ENCODE peak calls at places on chromosomes 13 and 19, in seven cellular contexts. V, Q, G, O, J, I and U are unnamed samples.

GRCh38 chr13:108525867-108526266 is 103.5 kb upstream of the MYO16 start:
- DNase-seq in V (no peak), Q (no peak), G (no peak), O (no peak), J (no peak), I (no peak), U (no peak)

GRCh38 chr19:44808463-44809371 is at the start of gene BCAM:
- DNase-seq in V (no peak), Q (peak), G (no peak), O (no peak), J (peak), I (peak), U (peak)

GRCh38 chr19:41276231-41276630 is 12.1 kb downstream of the HNRNPUL1 start:
- DNase-seq in V (no peak), Q (no peak), G (no peak), O (no peak), J (peak), I (no peak), U (no peak)

GRCh38 chr13:92972751-92973150 is 253.9 kb upstream of the GPC6 start:
- DNase-seq in V (no peak), Q (no peak), G (no peak), O (no peak), J (no peak), I (no peak), U (no peak)

GRCh38 chr19:29275266-29275665 is 62.3 kb upstream of the UQCRFS1 start:
- DNase-seq in V (no peak), Q (no peak), G (no peak), O (no peak), J (no peak), I (no peak), U (no peak)

GRCh38 chr19:21604941-21605548 is 99.6 kb downstream of the ZNF429 start:
- DNase-seq in V (no peak), Q (no peak), G (no peak), O (no peak), J (peak), I (no peak), U (no peak)

GRCh38 chr13:25966086-25966485 is 85.7 kb downstream of the SHISA2 start:
- DNase-seq in V (no peak), Q (no peak), G (no peak), O (no peak), J (no peak), I (no peak), U (no peak)

GRCh38 chr19:4508698-4509097 is 9.6 kb downstream of the PLIN4 start:
- DNase-seq in V (no peak), Q (no peak), G (no peak), O (no peak), J (no peak), I (no peak), U (no peak)

GRCh38 chr13:95698047-95698749 is 21.3 kb downstream of the DNAJC3 start:
- DNase-seq in V (no peak), Q (no peak), G (no peak), O (no peak), J (peak), I (no peak), U (no peak)

GRCh38 chr13:19153782-19154450 is 27.7 kb downstream of the TUBA3C start:
- DNase-seq in V (no peak), Q (no peak), G (no peak), O (no peak), J (no peak), I (no peak), U (no peak)

GRCh38 chr13:76307157-76307556 is 579.0 kb downstream of the KCTD12 start:
- DNase-seq in V (no peak), Q (no peak), G (no peak), O (no peak), J (peak), I (no peak), U (no peak)

GRCh38 chr13:52749446-52749845 is 9.8 kb upstream of the CNMD start:
- DNase-seq in V (no peak), Q (no peak), G (no peak), O (no peak), J (peak), I (no peak), U (no peak)

GRCh38 chr19:40466219-40467006 is at the start of gene SPTBN4:
- DNase-seq in V (peak), Q (no peak), G (peak), O (peak), J (peak), I (no peak), U (no peak)

GRCh38 chr13:23889598-23890224 is 511 bp upstream of the MIPEP start:
- DNase-seq in V (no peak), Q (peak), G (no peak), O (no peak), J (peak), I (no peak), U (peak)